ENCODE peak calls at places on chromosomes 6 and 20, in six cellular contexts. T is stimulated activated effector memory CD8-positive, alpha-beta T cell treated with anti-CD3 and anti-CD28 coated beads, Interleukin-12 subunit alpha, Interleukin-12 subunit beta, amount 100 ng/mL, for 72 hours; V is activated naive CD4-positive, alpha-beta T cell; A is NCI-H510A treated with DMSO at 0.1 percent for 48 hours; F is fibroblast of the aortic adventitia; X is iris pigment epithelial cell. L is an unnamed sample.

GRCh38 chr6:126821706-126822105 is 296.8 kb upstream of the RSPO3 start:
- DNase-seq in F (no peak), T (no peak), A (no peak), V (no peak), X (no peak), L (no peak)

GRCh38 chr6:100268326-100268725 is 196.4 kb downstream of the SIM1 start:
- DNase-seq in T (no peak), V (no peak), F (no peak), X (no peak), A (no peak), L (no peak)

GRCh38 chr6:143279385-143279784 is 171.1 kb downstream of the ADAT2 start:
- DNase-seq in F (peak), A (no peak), X (peak), V (no peak), T (no peak), L (no peak)

GRCh38 chr6:33656844-33657243 is 35.7 kb downstream of the ITPR3 start:
- DNase-seq in F (no peak), X (no peak), V (no peak), T (no peak), A (no peak), L (no peak)

GRCh38 chr20:58870293-58871014 is 17.9 kb downstream of the GNAS start:
- DNase-seq in F (peak), X (peak), A (peak), T (no peak), V (no peak), L (peak)

GRCh38 chr6:119979862-119980261 is 630.3 kb upstream of the MAN1A1 start:
- DNase-seq in V (no peak), T (no peak), X (no peak), F (peak), A (no peak), L (no peak)

GRCh38 chr20:2986466-2986865 is 57.0 kb upstream of the GNRH2 start:
- DNase-seq in T (peak), V (no peak), X (peak), F (peak), A (no peak), L (peak)

GRCh38 chr20:50815162-50815989 is 20.5 kb downstream of the BCAS4 start:
- DNase-seq in A (peak), V (no peak), F (no peak), T (no peak), X (peak), L (no peak)

GRCh38 chr6:47371139-47371874 is 61.6 kb upstream of the TNFRSF21 start:
- DNase-seq in F (no peak), X (no peak), T (no peak), A (no peak), V (no peak), L (no peak)

GRCh38 chr20:50717974-50718761 is 13.2 kb upstream of the PARD6B start:
- DNase-seq in F (no peak), T (no peak), V (no peak), X (peak), A (no peak), L (no peak)

GRCh38 chr6:119330520-119330919 is 19.0 kb downstream of the MAN1A1 start:
- DNase-seq in F (no peak), T (no peak), A (no peak), V (no peak), X (no peak), L (no peak)

GRCh38 chr20:52852695-52853094 is 119.5 kb upstream of the TSHZ2 start:
- DNase-seq in T (no peak), A (peak), F (no peak), V (no peak), X (no peak), L (no peak)

GRCh38 chr20:58209652-58210397 is 18.6 kb downstream of the ANKRD60 start:
- DNase-seq in V (peak), T (peak), X (peak), F (peak), A (peak), L (peak)

GRCh38 chr20:21323640-21324039 is 20.5 kb downstream of the XRN2 start:
- DNase-seq in A (no peak), F (peak), X (peak), T (no peak), V (no peak), L (no peak)

GRCh38 chr6:166572370-166573261 is 13.9 kb downstream of the RAMACL start:
- DNase-seq in X (peak), T (no peak), F (peak), A (peak), V (no peak), L (no peak)

GRCh38 chr20:46724343-46724959 is 15.0 kb downstream of the SLC2A10 start:
- DNase-seq in T (no peak), F (no peak), X (no peak), A (no peak), V (no peak), L (no peak)

GRCh38 chr20:58552366-58552934 is 37.3 kb upstream of the APCDD1L start:
- DNase-seq in F (no peak), X (no peak), A (no peak), T (no peak), V (no peak), L (no peak)

GRCh38 chr6:5536644-5537043 is 275.3 kb downstream of the FARS2 start:
- DNase-seq in F (no peak), V (no peak), T (no peak), X (no peak), A (no peak), L (no peak)

GRCh38 chr6:34317882-34318491 is 69.2 kb upstream of the SMIM29 start:
- DNase-seq in F (peak), X (peak), V (no peak), A (no peak), T (no peak), L (no peak)

GRCh38 chr6:139271056-139271455 is 20.7 kb downstream of the TXLNB start:
- DNase-seq in X (peak), A (no peak), V (no peak), T (no peak), F (peak), L (no peak)

GRCh38 chr6:154408906-154409500 is 52.4 kb upstream of the IPCEF1 start:
- DNase-seq in A (no peak), F (peak), X (peak), T (no peak), V (no peak), L (no peak)

GRCh38 chr6:158313989-158314388 is 1.7 kb downstream of the TULP4 start:
- DNase-seq in F (no peak), V (no peak), X (no peak), T (no peak), A (no peak), L (no peak)

GRCh38 chr20:51077601-51078000 is 54.7 kb upstream of the KCNG1 start:
- DNase-seq in V (no peak), F (no peak), T (no peak), A (no peak), X (no peak), L (no peak)

GRCh38 chr6:110173506-110174132 is 5.9 kb downstream of the WASF1 start:
- DNase-seq in V (no peak), T (no peak), X (no peak), F (no peak), A (no peak), L (no peak)

GRCh38 chr20:62652051-62652893 is 10.0 kb downstream of the SLCO4A1 start:
- DNase-seq in T (peak), X (peak), A (no peak), F (peak), V (no peak), L (peak)

GRCh38 chr6:35368038-35368887 is 25.9 kb downstream of the PPARD start:
- DNase-seq in V (no peak), X (peak), A (no peak), T (no peak), F (peak), L (peak)

GRCh38 chr6:65199121-65199520 is 507.9 kb downstream of the EYS start:
- DNase-seq in X (peak), V (no peak), T (no peak), A (no peak), F (no peak), L (no peak)

GRCh38 chr20:22682381-22682780 is 98.0 kb upstream of the FOXA2 start:
- DNase-seq in X (no peak), F (no peak), V (no peak), T (no peak), A (no peak), L (no peak)

GRCh38 chr6:35026434-35027222 is 114.5 kb downstream of the TCP11 start:
- DNase-seq in X (peak), T (no peak), F (peak), V (no peak), A (no peak), L (no peak)

GRCh38 chr6:39812853-39813533 is 20.8 kb downstream of the DAAM2 start:
- DNase-seq in X (peak), A (peak), V (no peak), T (no peak), F (peak), L (no peak)

GRCh38 chr6:113539202-113539601 is 317.9 kb upstream of the MARCKS start:
- DNase-seq in T (no peak), A (no peak), V (no peak), X (peak), F (no peak), L (no peak)

GRCh38 chr6:68635706-68636513 is 828 bp downstream of the ADGRB3 start:
- DNase-seq in V (no peak), T (no peak), F (peak), X (no peak), A (no peak), L (no peak)

GRCh38 chr6:142752348-142752747 is 192.6 kb downstream of the HIVEP2 start:
- DNase-seq in T (no peak), F (no peak), V (no peak), X (no peak), A (no peak), L (no peak)

GRCh38 chr6:127120787-127121636 is 2.5 kb downstream of the RSPO3 start:
- DNase-seq in A (peak), T (peak), F (peak), X (peak), V (no peak), L (peak)

GRCh38 chr6:97053643-97054411 is 129.3 kb downstream of the KLHL32 start:
- DNase-seq in V (no peak), T (no peak), X (peak), A (peak), F (peak), L (no peak)

GRCh38 chr20:51985013-51985415 is 182.7 kb upstream of the SALL4 start:
- DNase-seq in X (peak), T (no peak), F (peak), A (no peak), V (no peak), L (no peak)

GRCh38 chr6:168756009-168756634 is 315.1 kb downstream of the SMOC2 start:
- DNase-seq in F (peak), V (no peak), A (no peak), T (no peak), X (no peak), L (no peak)

GRCh38 chr20:11850901-11851300 is 66.8 kb upstream of the BTBD3 start:
- DNase-seq in F (no peak), V (no peak), A (no peak), X (peak), T (no peak), L (no peak)